ENCODE peak calls at places on chromosomes 12 and 14, in five cellular contexts. L, M, H, T and Y are unnamed samples.

GRCh38 chr12:65894127-65894526 is 69.8 kb downstream of the HMGA2 start:
- DNase-seq in H (no peak), L (no peak), T (no peak), M (no peak), Y (no peak)

GRCh38 chr14:78698991-78699390 is 528.8 kb downstream of the NRXN3 start:
- DNase-seq in L (no peak), M (no peak), H (no peak), T (no peak), Y (no peak)

GRCh38 chr14:20560961-20561360 is at the start of gene RNASE9:
- DNase-seq in L (no peak), H (no peak), T (no peak), M (no peak), Y (no peak)

GRCh38 chr12:32134144-32134888 is 27.7 kb downstream of the BICD1 start:
- DNase-seq in H (no peak), T (peak; percentile 46), M (peak; percentile 12), L (peak; percentile 85), Y (no peak)

GRCh38 chr14:73258845-73259611 is 21.7 kb downstream of the PAPLN start:
- DNase-seq in M (no peak), L (no peak), H (no peak), T (no peak), Y (no peak)

GRCh38 chr12:47891356-47891755 is 13.4 kb downstream of the VDR start:
- DNase-seq in H (no peak), L (no peak), T (no peak), M (no peak), Y (no peak)

GRCh38 chr12:6188954-6189353 is 11.2 kb upstream of the CD9 start:
- DNase-seq in H (no peak), M (no peak), L (no peak), T (no peak), Y (no peak)

GRCh38 chr14:91241848-91242247 is 2.7 kb downstream of the GPR68 start:
- DNase-seq in H (no peak), L (peak; percentile 53), T (no peak), M (no peak), Y (no peak)

GRCh38 chr12:122880155-122880605 is 15.7 kb downstream of the VPS37B start:
- DNase-seq in T (no peak), M (no peak), H (no peak), L (no peak), Y (no peak)

GRCh38 chr14:105882626-105883025 is 356.2 kb downstream of the TMEM121 start:
- DNase-seq in L (peak; percentile 4), T (no peak), M (no peak), H (peak; percentile 4), Y (peak; percentile 1)

GRCh38 chr14:70811578-70811977 is 2.3 kb upstream of the MAP3K9 start:
- DNase-seq in M (no peak), L (no peak), T (no peak), H (no peak), Y (no peak)